ENCODE peak calls at places on chromosome 20, in six cellular contexts. D is IMR-90; Q is aorta; A is tibial artery; Z is esophagus squamous epithelium; P is CD8-positive, alpha-beta T cell. C is an unnamed sample.

GRCh38 chr20:37396520-37397075 is 50.7 kb downstream of the SRC start:
- DNase-seq in D (no peak), Q (no peak), A (no peak), Z (no peak), P (no peak), C (no peak)

GRCh38 chr20:3576363-3576762 is 86.8 kb downstream of the GFRA4 start:
- DNase-seq in D (no peak), Q (no peak), A (no peak), Z (no peak), P (no peak), C (no peak)

GRCh38 chr20:58716476-58717277 is 24.1 kb downstream of the NPEPL1 start:
- DNase-seq in D (no peak), Q (peak; percentile 68), A (no peak), Z (no peak), P (peak; percentile 9), C (peak; percentile 26)

GRCh38 chr20:64203037-64203777 is 39.0 kb downstream of the MYT1 start:
- DNase-seq in D (no peak), Q (no peak), A (no peak), Z (no peak), P (no peak), C (no peak)

GRCh38 chr20:41524980-41525613 is 93.1 kb downstream of the CHD6 start:
- DNase-seq in D (peak; percentile 58), Q (peak; percentile 87), A (peak; percentile 31), Z (no peak), P (no peak), C (peak; percentile 75)

GRCh38 chr20:64247970-64248841 is 7.3 kb upstream of the PCMTD2 start:
- DNase-seq in D (no peak), Q (no peak), A (no peak), Z (no peak), P (no peak), C (no peak)

GRCh38 chr20:19497064-19497463 is 261.0 kb upstream of the RIN2 start:
- DNase-seq in D (peak; percentile 6), Q (no peak), A (no peak), Z (no peak), P (no peak), C (no peak)

GRCh38 chr20:43538855-43539700 is 19.7 kb upstream of the SGK2 start:
- DNase-seq in D (peak; percentile 14), Q (no peak), A (no peak), Z (no peak), P (no peak), C (no peak)

GRCh38 chr20:37323985-37324384 is 22.0 kb upstream of the SRC start:
- DNase-seq in D (peak; percentile 92), Q (peak; percentile 2), A (no peak), Z (no peak), P (no peak), C (no peak)

GRCh38 chr20:37342231-37343177 is 3.4 kb upstream of the SRC start:
- DNase-seq in D (no peak), Q (no peak), A (no peak), Z (no peak), P (no peak), C (no peak)

GRCh38 chr20:46350201-46350985 is 42.1 kb upstream of the CDH22 start:
- DNase-seq in D (peak; percentile 93), Q (no peak), A (no peak), Z (no peak), P (no peak), C (no peak)

GRCh38 chr20:36490191-36490590 is 51.1 kb upstream of the MYL9 start:
- DNase-seq in D (no peak), Q (no peak), A (no peak), Z (no peak), P (no peak), C (no peak)

GRCh38 chr20:13819885-13820645 is 35.2 kb downstream of the NDUFAF5 start:
- DNase-seq in D (peak; percentile 49), Q (peak; percentile 65), A (no peak), Z (no peak), P (no peak), C (no peak)

GRCh38 chr20:3923818-3924217 is 34.6 kb downstream of the PANK2 start:
- DNase-seq in D (peak; percentile 77), Q (peak; percentile 31), A (no peak), Z (no peak), P (no peak), C (no peak)

GRCh38 chr20:36113566-36114247 is 40.8 kb upstream of the EPB41L1 start:
- DNase-seq in D (no peak), Q (no peak), A (no peak), Z (no peak), P (no peak), C (no peak)

GRCh38 chr20:23641936-23642751 is 4.4 kb upstream of the CST3 start:
- DNase-seq in D (peak; percentile 87), Q (no peak), A (peak; percentile 56), Z (no peak), P (no peak), C (no peak)

GRCh38 chr20:36506253-36506652 is 35.1 kb upstream of the MYL9 start:
- DNase-seq in D (no peak), Q (peak; percentile 14), A (no peak), Z (no peak), P (no peak), C (no peak)

GRCh38 chr20:36644032-36644712 is 1.8 kb downstream of the SLA2 start:
- DNase-seq in D (no peak), Q (peak; percentile 22), A (no peak), Z (no peak), P (peak; percentile 70), C (no peak)

GRCh38 chr20:59785986-59786753 is 147.3 kb downstream of the SYCP2 start:
- DNase-seq in D (no peak), Q (peak; percentile 41), A (no peak), Z (no peak), P (no peak), C (no peak)

GRCh38 chr20:38125157-38126056 is 39.7 kb downstream of the TGM2 start:
- DNase-seq in D (peak; percentile 58), Q (peak; percentile 94), A (peak; percentile 91), Z (no peak), P (no peak), C (peak; percentile 77)

GRCh38 chr20:19867940-19868371 is 109.9 kb downstream of the RIN2 start:
- DNase-seq in D (no peak), Q (no peak), A (peak; percentile 41), Z (no peak), P (no peak), C (no peak)

GRCh38 chr20:57621426-57622200 is 1.4 kb upstream of the ZBP1 start:
- DNase-seq in D (no peak), Q (no peak), A (no peak), Z (no peak), P (no peak), C (no peak)

GRCh38 chr20:1815502-1816085 is 79.6 kb upstream of the SIRPA start:
- DNase-seq in D (no peak), Q (no peak), A (no peak), Z (no peak), P (no peak), C (no peak)

GRCh38 chr20:37907677-37908397 is 4.9 kb downstream of the VSTM2L start:
- DNase-seq in D (peak; percentile 42), Q (no peak), A (no peak), Z (no peak), P (no peak), C (no peak)

GRCh38 chr20:13455713-13456112 is 183.0 kb downstream of the TASP1 start:
- DNase-seq in D (peak; percentile 39), Q (no peak), A (peak; percentile 25), Z (no peak), P (no peak), C (no peak)

GRCh38 chr20:16518068-16518783 is 55.0 kb downstream of the KIF16B start:
- DNase-seq in D (peak; percentile 42), Q (no peak), A (no peak), Z (no peak), P (no peak), C (peak; percentile 43)

GRCh38 chr20:46027245-46027853 is 1.7 kb upstream of the SLC12A5 start:
- DNase-seq in D (peak; percentile 61), Q (no peak), A (peak; percentile 43), Z (no peak), P (no peak), C (no peak)

DNA sequence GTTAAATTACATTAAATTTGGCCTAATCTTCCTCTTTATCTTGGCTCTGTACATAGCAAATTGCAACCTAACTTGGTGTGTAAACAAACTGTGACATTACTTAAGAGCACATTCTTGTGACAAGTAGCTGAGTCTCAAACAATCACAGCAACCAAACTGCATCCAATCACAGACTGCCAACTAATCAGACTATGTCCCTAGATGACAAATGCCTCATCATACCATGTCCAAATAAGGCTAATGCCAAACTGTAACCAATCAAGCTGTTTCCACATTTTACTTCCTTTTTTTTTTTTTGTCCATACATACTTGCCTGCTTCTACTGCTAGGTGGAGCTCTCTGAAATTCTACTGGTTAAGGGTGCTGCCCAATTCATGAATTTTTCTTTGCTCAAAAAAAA is 209.0 kb downstream of the BMP2 start:
- DNase-seq in D (no peak), Q (no peak), A (no peak), Z (no peak), P (no peak), C (no peak)
- H3K9me3 ChIP-seq in D (peaks cover 4% of the 10 kb centered on the region), Q (peaks cover 2% of the 10 kb centered on the region), A (no peaks in the 10 kb centered on the region), Z (no peaks in the 10 kb centered on the region), P (no peaks in the 10 kb centered on the region), C (no peaks in the 10 kb centered on the region)

GRCh38 chr20:49823152-49823847 is 10.7 kb downstream of the SLC9A8 start:
- DNase-seq in D (no peak), Q (no peak), A (no peak), Z (no peak), P (no peak), C (no peak)

GRCh38 chr20:49821381-49821780 is 8.8 kb downstream of the SLC9A8 start:
- DNase-seq in D (no peak), Q (no peak), A (no peak), Z (no peak), P (no peak), C (no peak)

GRCh38 chr20:49819702-49820101 is 7.1 kb downstream of the SLC9A8 start:
- DNase-seq in D (no peak), Q (no peak), A (no peak), Z (no peak), P (no peak), C (no peak)

GRCh38 chr20:49824206-49824605 is 11.6 kb downstream of the SLC9A8 start:
- DNase-seq in D (peak; percentile 23), Q (no peak), A (no peak), Z (no peak), P (no peak), C (no peak)

GRCh38 chr20:49821850-49822249 is 9.2 kb downstream of the SLC9A8 start:
- DNase-seq in D (peak; percentile 71), Q (no peak), A (no peak), Z (no peak), P (no peak), C (no peak)
- H3K27ac ChIP-seq in D (no peak overlapping the region), Q (no peak overlapping the region), A (no peak overlapping the region), Z (peak overlapping the region; percentile 86), P (no peak overlapping the region), C (peak overlapping the region; percentile 67)

GRCh38 chr20:32894711-32895355 is 36.1 kb downstream of the EFCAB8 start:
- DNase-seq in D (no peak), Q (no peak), A (no peak), Z (no peak), P (no peak), C (no peak)
- H3K4me1 ChIP-seq in D (no peaks in the 10 kb centered on the region), Q (no peaks in the 10 kb centered on the region), A (no peaks in the 10 kb centered on the region), Z (no peaks in the 10 kb centered on the region), P (no peaks in the 10 kb centered on the region), C (no peaks in the 10 kb centered on the region)

DNA sequence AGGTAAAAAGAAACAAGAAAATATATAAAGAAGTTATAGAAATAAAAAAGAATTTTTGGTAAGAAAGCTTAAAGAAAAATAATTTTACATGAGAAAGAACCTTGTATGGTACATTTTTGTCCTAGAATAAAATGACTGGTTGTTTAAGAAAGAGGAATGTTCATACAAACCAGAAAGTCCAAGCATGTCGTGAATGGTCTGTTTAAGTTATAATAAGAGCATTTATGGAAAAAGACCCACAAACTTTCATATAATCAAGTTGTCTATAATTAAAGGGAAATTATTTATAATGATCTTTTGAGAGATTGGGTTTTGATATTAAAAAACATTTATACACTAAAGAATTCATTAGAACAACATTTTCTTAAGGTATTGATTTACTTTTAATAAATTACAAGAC is 27.8 kb upstream of the FAM110A start:
- DNase-seq in D (peak; percentile 12), Q (no peak), A (no peak), Z (no peak), P (no peak), C (no peak)
- H3K9me3 ChIP-seq in D (no peaks in the 10 kb centered on the region), Q (peaks cover 2% of the 10 kb centered on the region), A (no peaks in the 10 kb centered on the region), Z (peaks cover 10% of the 10 kb centered on the region), P (no peaks in the 10 kb centered on the region), C (no peaks in the 10 kb centered on the region)